ENCODE peak calls at places on chromosomes 1 and 21, in ten cellular contexts. C is WTC11, J is osteocyte, L is fibroblast of the aortic adventitia, F is GM12865, N is left lung, Y is neural progenitor cell, R is progenitor cell of endocrine pancreas, V is uterus, Q is astrocyte of the spinal cord. B is an unnamed sample.

GRCh38 chr1:30040081-30041019 is 683.0 kb downstream of the MATN1 start:
- DNase-seq in C (no peak), J (peak), L (no peak), F (no peak), N (no peak), Y (no peak), R (no peak), V (no peak), Q (no peak), B (no peak)

GRCh38 chr1:202011994-202012393 is 1.6 kb downstream of the ELF3 start:
- DNase-seq in C (no peak), J (no peak), L (no peak), F (no peak), N (no peak), Y (no peak), R (no peak), V (no peak), Q (no peak), B (no peak)

GRCh38 chr1:243264718-243265117 is 8.9 kb downstream of the SDCCAG8 start:
- DNase-seq in C (no peak), J (no peak), L (peak), F (peak), N (no peak), Y (no peak), R (no peak), V (no peak), Q (peak), B (no peak)

GRCh38 chr1:167987174-167987573 is 50.3 kb upstream of the MPC2 start:
- DNase-seq in C (no peak), J (no peak), L (peak), F (no peak), N (no peak), Y (no peak), R (no peak), V (no peak), Q (no peak), B (no peak)

GRCh38 chr1:19664453-19665043 is at the start of gene HTR6:
- DNase-seq in C (no peak), J (no peak), L (no peak), F (peak), N (no peak), Y (no peak), R (no peak), V (no peak), Q (no peak), B (no peak)

GRCh38 chr21:32578107-32578691 is 7.1 kb downstream of the TCP10L start:
- DNase-seq in C (peak), J (no peak), L (peak), F (no peak), N (no peak), Y (peak), R (no peak), V (no peak), Q (no peak), B (no peak)

GRCh38 chr21:17003221-17003620 is 509.6 kb upstream of the CXADR start:
- DNase-seq in C (no peak), J (no peak), L (peak), F (no peak), N (no peak), Y (no peak), R (no peak), V (no peak), Q (peak), B (no peak)

GRCh38 chr1:46770541-46770940 is 28.3 kb upstream of the CYP4B1 start:
- DNase-seq in C (no peak), J (no peak), L (no peak), F (no peak), N (no peak), Y (no peak), R (no peak), V (no peak), Q (no peak), B (no peak)

GRCh38 chr1:42737257-42737656 is 2.8 kb downstream of the CLDN19 start:
- DNase-seq in C (no peak), J (no peak), L (no peak), F (peak), N (peak), Y (no peak), R (no peak), V (no peak), Q (no peak), B (no peak)

GRCh38 chr1:96313216-96313615 is 408.4 kb upstream of the PTBP2 start:
- DNase-seq in C (no peak), J (no peak), L (peak), F (no peak), N (no peak), Y (no peak), R (no peak), V (no peak), Q (peak), B (no peak)

DNA sequence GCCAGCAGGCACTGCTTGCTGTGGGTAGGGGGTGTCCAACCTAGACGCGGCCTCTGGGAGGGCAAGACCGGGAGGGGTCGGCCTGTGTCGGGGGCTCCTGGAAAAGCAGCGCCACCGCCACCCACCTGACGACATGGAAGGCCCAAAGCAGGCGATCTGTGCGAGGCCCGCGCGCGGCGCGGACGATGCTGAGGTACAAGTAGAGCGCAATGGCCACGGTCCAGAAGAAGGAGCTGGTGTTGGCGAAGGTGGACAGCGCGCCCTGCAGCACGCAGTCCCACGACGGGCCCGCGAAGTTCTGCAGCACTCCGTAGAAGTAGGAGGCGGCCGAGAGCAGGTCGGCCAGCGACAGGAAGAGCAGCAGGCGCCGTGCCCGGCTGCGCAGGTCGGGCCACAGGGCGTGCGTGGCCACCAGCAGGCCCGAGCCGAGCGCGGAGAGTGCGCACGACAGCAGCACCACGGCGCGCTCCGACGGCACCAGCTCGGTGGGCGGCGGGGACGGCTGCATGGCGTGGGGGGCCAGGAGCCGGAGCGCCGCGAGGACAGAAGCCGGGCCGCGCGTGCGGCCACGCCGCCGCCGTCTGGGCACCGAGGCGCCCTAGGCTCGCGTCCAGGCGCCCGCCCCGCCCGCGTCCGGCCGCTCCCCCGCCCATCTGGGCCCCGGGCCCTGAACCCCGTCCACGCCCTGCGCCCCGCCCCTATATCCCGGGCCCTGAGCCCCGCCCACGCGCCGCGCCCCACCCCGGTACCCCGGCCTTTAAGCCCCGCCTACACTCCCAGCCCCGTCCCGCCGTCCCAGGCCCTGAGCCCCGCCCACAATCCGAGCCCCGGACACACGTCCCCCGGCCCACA is at the start of gene GPR157:
- DNase-seq in C (peak), J (no peak), L (peak), F (peak), N (peak), Y (peak), R (peak), V (peak), Q (peak), B (peak)
- TF ChIP-seq CTCF in C (no peak), J (no peak), L (no peak), F (no peak), N (no peak), Y (peak), R (no peak), V (no peak), Q (peak), B (no peak)

GRCh38 chr1:40722622-40723021 is 31.1 kb downstream of the NFYC start:
- DNase-seq in C (no peak), J (no peak), L (no peak), F (peak), N (no peak), Y (no peak), R (no peak), V (no peak), Q (no peak), B (no peak)
- TF ChIP-seq CTCF in C (no peak), J (no peak), L (no peak), F (no peak), N (no peak), Y (no peak), R (no peak), V (no peak), Q (no peak), B (no peak)

GRCh38 chr1:172727956-172728603 is 69.2 kb downstream of the FASLG start:
- DNase-seq in C (peak), J (no peak), L (no peak), F (peak), N (no peak), Y (peak), R (no peak), V (no peak), Q (peak), B (no peak)
- TF ChIP-seq CTCF in C (peak), J (peak), L (peak), F (peak), N (peak), Y (peak), R (peak), V (no peak), Q (peak), B (no peak)

GRCh38 chr1:207654320-207654719 is 9.4 kb downstream of the CR1L start:
- DNase-seq in C (no peak), J (no peak), L (peak), F (no peak), N (no peak), Y (no peak), R (no peak), V (no peak), Q (no peak), B (no peak)
- TF ChIP-seq CTCF in C (no peak), J (peak), L (peak), F (no peak), N (no peak), Y (peak), R (peak), V (no peak), Q (peak), B (no peak)

GRCh38 chr1:8024329-8024728 is 1.8 kb downstream of the ERRFI1 start:
- DNase-seq in C (no peak), J (no peak), L (no peak), F (no peak), N (no peak), Y (no peak), R (no peak), V (no peak), Q (peak), B (no peak)
- TF ChIP-seq CTCF in C (no peak), J (no peak), L (no peak), F (no peak), N (no peak), Y (no peak), R (no peak), V (no peak), Q (no peak), B (no peak)

GRCh38 chr1:212289262-212290077 is 4.3 kb downstream of the PPP2R5A start:
- DNase-seq in C (no peak), J (no peak), L (no peak), F (no peak), N (no peak), Y (no peak), R (no peak), V (no peak), Q (no peak), B (no peak)

GRCh38 chr1:212292250-212292924 is 7.2 kb downstream of the PPP2R5A start:
- DNase-seq in C (no peak), J (no peak), L (no peak), F (no peak), N (no peak), Y (no peak), R (no peak), V (no peak), Q (no peak), B (no peak)

GRCh38 chr1:212293579-212293978 is 8.4 kb downstream of the PPP2R5A start:
- DNase-seq in C (no peak), J (no peak), L (peak), F (no peak), N (no peak), Y (no peak), R (no peak), V (no peak), Q (no peak), B (no peak)

GRCh38 chr1:212290608-212291007 is 5.4 kb downstream of the PPP2R5A start:
- DNase-seq in C (no peak), J (no peak), L (peak), F (no peak), N (no peak), Y (no peak), R (no peak), V (no peak), Q (no peak), B (no peak)

GRCh38 chr1:212291505-212292134 is 6.4 kb downstream of the PPP2R5A start:
- DNase-seq in C (no peak), J (no peak), L (peak), F (peak), N (no peak), Y (peak), R (no peak), V (no peak), Q (peak), B (no peak)
- TF ChIP-seq CTCF in C (no peak), J (peak), L (peak), F (peak), N (peak), Y (peak), R (peak), V (peak), Q (peak), B (no peak)

GRCh38 chr1:207926984-207927383 is 16.1 kb upstream of the CD34 start:
- DNase-seq in C (no peak), J (no peak), L (no peak), F (no peak), N (no peak), Y (no peak), R (no peak), V (no peak), Q (no peak), B (no peak)
- TF ChIP-seq CTCF in C (no peak), J (no peak), L (no peak), F (no peak), N (no peak), Y (no peak), R (no peak), V (no peak), Q (no peak), B (no peak)

GRCh38 chr1:12464028-12464427 is 154.0 kb downstream of the DHRS3 start:
- DNase-seq in C (no peak), J (no peak), L (peak), F (no peak), N (no peak), Y (no peak), R (no peak), V (no peak), Q (no peak), B (no peak)
- TF ChIP-seq CTCF in C (no peak), J (no peak), L (no peak), F (no peak), N (no peak), Y (no peak), R (no peak), V (no peak), Q (no peak), B (no peak)

B was measured in omental fat pad.